ENCODE peak calls at places on chromosomes 5 and 9, in four cellular contexts. X is activated T-helper 1 cell treated with anti-CD3 and anti-CD28 coated beads, Interleukin-12 subunit alpha, Interleukin-12 subunit beta, Interleukin-2, Interleukin-4 antibody, amounts not matched to agents 30 ng/mL and 10 ng/mL and 1 ng/mL, durations not matched to agents 14 hours and 24 hours and 36 hours; M is activated naive CD8-positive, alpha-beta T cell treated with anti-CD3 and anti-CD28 coated beads, Interleukin-2, amount 10 ng/mL, durations not matched to agents 7 days and 5 days; C is cardiac septum. G is an unnamed sample.

GRCh38 chr9:15306068-15306756 is 804 bp downstream of the TTC39B start:
- DNase-seq in X (no peak), M (peak; percentile 65), C (no peak), G (no peak)

GRCh38 chr9:120109242-120109641 is 470.7 kb downstream of the CDK5RAP2 start:
- DNase-seq in X (no peak), M (no peak), C (no peak), G (no peak)

GRCh38 chr5:132662004-132662401 is 4.0 kb downstream of the IL13 start:
- DNase-seq in X (no peak), M (no peak), C (no peak), G (no peak)

GRCh38 chr9:36961568-36962360 is 72.3 kb downstream of the PAX5 start:
- DNase-seq in X (no peak), M (no peak), C (peak; percentile 59), G (no peak)

GRCh38 chr9:72305102-72305546 is 59.9 kb downstream of the ZFAND5 start:
- DNase-seq in X (no peak), M (no peak), C (peak; percentile 90), G (no peak)

GRCh38 chr9:35954942-35955546 is 2.9 kb downstream of the OR2S2 start:
- DNase-seq in X (peak; percentile 25), M (no peak), C (no peak), G (peak; percentile 30)

GRCh38 chr9:124285490-124285889 is 27.7 kb downstream of the NEK6 start:
- DNase-seq in X (no peak), M (no peak), C (no peak), G (no peak)

GRCh38 chr9:82865524-82865923 is 197.4 kb downstream of the RASEF start:
- DNase-seq in X (no peak), M (no peak), C (no peak), G (no peak)

GRCh38 chr5:172429201-172429940 is 25.0 kb downstream of the SH3PXD2B start:
- DNase-seq in X (no peak), M (no peak), C (no peak), G (no peak)

GRCh38 chr9:93815135-93815534 is 140.0 kb downstream of the BARX1 start:
- DNase-seq in X (no peak), M (no peak), C (no peak), G (no peak)

GRCh38 chr5:124920909-124921666 is 174.6 kb upstream of the ZNF608 start:
- DNase-seq in X (no peak), M (no peak), C (no peak), G (no peak)

GRCh38 chr5:153066281-153066680 is 424.2 kb upstream of the GRIA1 start:
- DNase-seq in X (no peak), M (no peak), C (no peak), G (no peak)

GRCh38 chr5:103293099-103293498 is 34.5 kb downstream of the MACIR start:
- DNase-seq in X (no peak), M (no peak), C (no peak), G (no peak)

GRCh38 chr9:89525673-89526374 is 27.9 kb upstream of the SEMA4D start:
- DNase-seq in X (no peak), M (no peak), C (no peak), G (no peak)

GRCh38 chr5:6143523-6143922 is 234.8 kb downstream of the MED10 start:
- DNase-seq in X (no peak), M (no peak), C (no peak), G (no peak)

GRCh38 chr5:125277494-125278154 is 531.2 kb upstream of the ZNF608 start:
- DNase-seq in X (no peak), M (no peak), C (no peak), G (peak; percentile 91)

GRCh38 chr5:110309222-110309621 is 417.2 kb downstream of the TMEM232 start:
- DNase-seq in X (no peak), M (no peak), C (no peak), G (no peak)

GRCh38 chr5:122896598-122897282 is 51.3 kb downstream of the SNX24 start:
- DNase-seq in X (no peak), M (no peak), C (no peak), G (no peak)